ENCODE peak calls at places on chromosomes 12 and 14, in six cellular contexts. M is left colon, F is GM06990, V is NCI-H1417, W is NCI-H1930, B is GM19239. P is an unnamed sample.

GRCh38 chr14:103026988-103027387 is 30.4 kb downstream of the CDC42BPB start:
- DNase-seq in M (no peak), F (no peak), V (no peak), W (no peak), B (no peak), P (no peak)

GRCh38 chr12:52907092-52907810 is 2.4 kb upstream of the KRT8 start:
- DNase-seq in M (peak; percentile 95), F (no peak), V (peak; percentile 67), W (no peak), B (no peak), P (no peak)

GRCh38 chr14:100203962-100204834 is 34.7 kb upstream of the YY1 start:
- DNase-seq in M (no peak), F (no peak), V (no peak), W (no peak), B (no peak), P (no peak)

GRCh38 chr12:131830335-131831020 is 2.3 kb downstream of the MMP17 start:
- DNase-seq in M (peak; percentile 71), F (no peak), V (peak; percentile 58), W (no peak), B (no peak), P (peak; percentile 94)

GRCh38 chr12:118103231-118103600 is 595 bp downstream of the VSIG10 start:
- DNase-seq in M (peak; percentile 53), F (no peak), V (peak; percentile 50), W (no peak), B (no peak), P (no peak)

GRCh38 chr12:65999564-66000280 is 130.8 kb downstream of the LLPH start:
- DNase-seq in M (no peak), F (no peak), V (no peak), W (no peak), B (no peak), P (no peak)

GRCh38 chr14:32457213-32457920 is 128.3 kb downstream of the AKAP6 start:
- DNase-seq in M (no peak), F (no peak), V (no peak), W (no peak), B (no peak), P (no peak)

GRCh38 chr14:99946652-99947489 is 118.4 kb upstream of the EVL start:
- DNase-seq in M (peak; percentile 32), F (peak; percentile 50), V (peak; percentile 27), W (no peak), B (peak; percentile 66), P (no peak)

P was measured in mesenteric fat pad.